ENCODE peak calls at places on chromosomes 13 and 19, in six cellular contexts. S, T, G, A, P and R are unnamed samples.

GRCh38 chr13:20191902-20192469 is 752 bp downstream of the GJB2 start:
- DNase-seq in S (no peak), T (no peak), G (peak; percentile 70), A (peak; percentile 89), P (no peak), R (no peak)

GRCh38 chr13:80074811-80075210 is 266.1 kb downstream of the SPRY2 start:
- DNase-seq in S (no peak), T (no peak), G (no peak), A (no peak), P (no peak), R (no peak)

GRCh38 chr13:100854091-100854490 is 179.5 kb upstream of the TMTC4 start:
- DNase-seq in S (no peak), T (no peak), G (no peak), A (no peak), P (no peak), R (no peak)

GRCh38 chr13:66644855-66645460 is 585.2 kb downstream of the PCDH9 start:
- DNase-seq in S (no peak), T (no peak), G (no peak), A (no peak), P (no peak), R (no peak)

GRCh38 chr13:77222000-77222690 is 104.7 kb downstream of the MYCBP2 start:
- DNase-seq in S (no peak), T (no peak), G (no peak), A (no peak), P (no peak), R (no peak)

GRCh38 chr13:49308104-49308875 is 60.6 kb downstream of the CDADC1 start:
- DNase-seq in S (no peak), T (peak; percentile 73), G (peak; percentile 47), A (no peak), P (peak; percentile 70), R (no peak)

GRCh38 chr19:32186542-32187330 is 158.7 kb upstream of the ZNF507 start:
- DNase-seq in S (no peak), T (no peak), G (no peak), A (no peak), P (no peak), R (no peak)

GRCh38 chr13:20798027-20798426 is 24.3 kb upstream of the EEF1AKMT1 start:
- DNase-seq in S (no peak), T (no peak), G (no peak), A (no peak), P (no peak), R (no peak)

GRCh38 chr19:40422428-40423226 is 3.2 kb downstream of the SERTAD1 start:
- DNase-seq in S (no peak), T (no peak), G (peak; percentile 27), A (no peak), P (no peak), R (no peak)

GRCh38 chr19:294819-295686 is 3.9 kb upstream of the PLPP2 start:
- DNase-seq in S (no peak), T (no peak), G (peak; percentile 59), A (peak; percentile 31), P (no peak), R (peak; percentile 23)

GRCh38 chr13:113083402-113084061 is 22.1 kb upstream of the F7 start:
- DNase-seq in S (no peak), T (peak; percentile 81), G (peak; percentile 32), A (no peak), P (peak; percentile 67), R (peak; percentile 82)

GRCh38 chr19:13797870-13798269 is 2.6 kb downstream of the ZSWIM4 start:
- DNase-seq in S (no peak), T (no peak), G (no peak), A (no peak), P (no peak), R (no peak)

GRCh38 chr13:83499286-83499685 is 383.0 kb downstream of the SLITRK1 start:
- DNase-seq in S (no peak), T (no peak), G (no peak), A (no peak), P (no peak), R (no peak)

GRCh38 chr13:20489185-20489820 is 36.4 kb downstream of the CRYL1 start:
- DNase-seq in S (peak; percentile 20), T (peak; percentile 55), G (peak; percentile 72), A (peak; percentile 91), P (no peak), R (no peak)

GRCh38 chr19:2333027-2333806 is 4.7 kb downstream of the SPPL2B start:
- DNase-seq in S (no peak), T (no peak), G (peak; percentile 70), A (peak; percentile 51), P (no peak), R (no peak)

GRCh38 chr19:18939922-18940775 is 868 bp downstream of the HOMER3 start:
- DNase-seq in S (peak; percentile 80), T (peak; percentile 52), G (peak; percentile 24), A (no peak), P (peak; percentile 51), R (no peak)

GRCh38 chr13:29958476-29958875 is 108.1 kb upstream of the UBL3 start:
- DNase-seq in S (no peak), T (no peak), G (no peak), A (no peak), P (no peak), R (no peak)

GRCh38 chr19:43776285-43776684 is 4.5 kb downstream of the KCNN4 start:
- DNase-seq in S (no peak), T (no peak), G (no peak), A (no peak), P (no peak), R (no peak)

GRCh38 chr19:1140673-1141072 is 33.4 kb downstream of the SBNO2 start:
- DNase-seq in S (no peak), T (no peak), G (no peak), A (no peak), P (no peak), R (no peak)

GRCh38 chr19:18131841-18132596 is 20.9 kb upstream of the PIK3R2 start:
- DNase-seq in S (no peak), T (no peak), G (no peak), A (no peak), P (no peak), R (no peak)

GRCh38 chr13:75685239-75685697 is 49.1 kb downstream of the LMO7 start:
- DNase-seq in S (peak; percentile 30), T (no peak), G (no peak), A (no peak), P (no peak), R (no peak)

GRCh38 chr13:52009985-52010384 is 1.3 kb downstream of the ATP7B start:
- DNase-seq in S (no peak), T (no peak), G (no peak), A (no peak), P (no peak), R (no peak)

GRCh38 chr13:49098771-49099512 is 121.2 kb upstream of the MLNR start:
- DNase-seq in S (no peak), T (peak; percentile 2), G (no peak), A (peak; percentile 55), P (no peak), R (peak; percentile 7)

GRCh38 chr19:24086974-24087595 is at the start of gene ZNF254:
- DNase-seq in S (peak; percentile 91), T (peak; percentile 92), G (peak; percentile 95), A (no peak), P (peak; percentile 93), R (peak; percentile 88)

GRCh38 chr13:99505814-99506269 is 4.6 kb downstream of the TM9SF2 start:
- DNase-seq in S (no peak), T (no peak), G (no peak), A (no peak), P (no peak), R (no peak)

GRCh38 chr19:49515767-49516166 is 3.3 kb downstream of the FCGRT start:
- DNase-seq in S (no peak), T (no peak), G (no peak), A (no peak), P (no peak), R (no peak)

GRCh38 chr13:99307648-99308339 is 595 bp upstream of the GPR183 start:
- DNase-seq in S (peak; percentile 31), T (no peak), G (no peak), A (no peak), P (no peak), R (no peak)

GRCh38 chr19:58229255-58229639 is 533 bp downstream of the ZNF544 start:
- DNase-seq in S (peak; percentile 54), T (no peak), G (peak; percentile 6), A (peak; percentile 48), P (peak; percentile 5), R (peak; percentile 20)

GRCh38 chr13:24683833-24684599 is 3.8 kb downstream of the ATP12A start:
- DNase-seq in S (peak; percentile 65), T (peak; percentile 41), G (peak; percentile 79), A (peak; percentile 89), P (peak; percentile 11), R (peak; percentile 19)

GRCh38 chr13:23615677-23616076 is 45.5 kb downstream of the TNFRSF19 start:
- DNase-seq in S (no peak), T (peak; percentile 26), G (no peak), A (no peak), P (no peak), R (no peak)

GRCh38 chr19:2046046-2046907 is 4.8 kb downstream of the MKNK2 start:
- DNase-seq in S (no peak), T (no peak), G (no peak), A (no peak), P (no peak), R (no peak)

GRCh38 chr13:70253834-70254233 is 145.6 kb upstream of the KLHL1 start:
- DNase-seq in S (no peak), T (no peak), G (no peak), A (peak; percentile 34), P (no peak), R (no peak)

GRCh38 chr19:2782357-2782935 is 627 bp downstream of the SGTA start:
- DNase-seq in S (no peak), T (no peak), G (peak; percentile 37), A (peak; percentile 12), P (no peak), R (no peak)

GRCh38 chr13:46962286-46962941 is 65.6 kb upstream of the HTR2A start:
- DNase-seq in S (no peak), T (no peak), G (no peak), A (peak; percentile 25), P (no peak), R (no peak)

GRCh38 chr19:51138549-51138979 is 3.5 kb upstream of the SIGLEC7 start:
- DNase-seq in S (no peak), T (no peak), G (no peak), A (no peak), P (no peak), R (no peak)

GRCh38 chr13:109400625-109401257 is 385.6 kb downstream of the IRS2 start:
- DNase-seq in S (no peak), T (no peak), G (no peak), A (no peak), P (no peak), R (peak; percentile 32)

GRCh38 chr13:93320942-93321341 is 94.3 kb downstream of the GPC6 start:
- DNase-seq in S (no peak), T (no peak), G (no peak), A (no peak), P (no peak), R (no peak)

GRCh38 chr13:53150568-53150967 is 122.0 kb downstream of the OLFM4 start:
- DNase-seq in S (no peak), T (no peak), G (no peak), A (no peak), P (no peak), R (no peak)

GRCh38 chr13:65725001-65725400 is 1505.1 kb downstream of the PCDH9 start:
- DNase-seq in S (no peak), T (no peak), G (no peak), A (no peak), P (no peak), R (no peak)